ENCODE peak calls at places on chromosomes 5 and 9, in six cellular contexts. N is endothelial cell of umbilical vein, K is MM.1S, H is IMR-90, G is neuronal stem cell, A is fibroblast of lung. E is an unnamed sample.

GRCh38 chr5:139769477-139769876 is 26.1 kb upstream of the PSD2 start:
- DNase-seq in N (no peak), K (no peak), H (no peak), G (no peak), A (no peak), E (no peak)

GRCh38 chr9:122370869-122371467 is at the start of gene PTGS1:
- DNase-seq in N (peak; percentile 43), K (peak; percentile 56), H (peak; percentile 38), G (no peak), A (no peak), E (no peak)

GRCh38 chr5:148970228-148970627 is 92.6 kb downstream of the SH3TC2 start:
- DNase-seq in N (no peak), K (no peak), H (no peak), G (no peak), A (no peak), E (no peak)

GRCh38 chr9:114289106-114289505 is 33.8 kb upstream of the ORM1 start:
- DNase-seq in N (no peak), K (no peak), H (no peak), G (no peak), A (no peak), E (no peak)

GRCh38 chr9:16282216-16282615 is 588.3 kb downstream of the BNC2 start:
- DNase-seq in N (no peak), K (no peak), H (peak; percentile 75), G (no peak), A (peak; percentile 41), E (peak; percentile 10)

GRCh38 chr5:73120222-73121108 is at the start of gene TMEM171:
- DNase-seq in N (peak; percentile 37), K (no peak), H (peak; percentile 37), G (peak; percentile 48), A (peak; percentile 50), E (no peak)

GRCh38 chr5:156892864-156893263 is 42.8 kb downstream of the PPP1R2B start:
- DNase-seq in N (no peak), K (no peak), H (no peak), G (no peak), A (no peak), E (no peak)

GRCh38 chr5:179467441-179467840 is 82.9 kb upstream of the RUFY1 start:
- DNase-seq in N (no peak), K (no peak), H (no peak), G (no peak), A (no peak), E (no peak)

GRCh38 chr5:147831465-147831864 is at the start of gene SPINK1:
- DNase-seq in N (no peak), K (no peak), H (no peak), G (no peak), A (no peak), E (no peak)

GRCh38 chr9:128061305-128061704 is 5.8 kb downstream of the NAIF1 start:
- DNase-seq in N (peak; percentile 26), K (no peak), H (no peak), G (no peak), A (no peak), E (no peak)

GRCh38 chr5:1511037-1511436 is 12.7 kb downstream of the LPCAT1 start:
- DNase-seq in N (no peak), K (no peak), H (no peak), G (no peak), A (no peak), E (no peak)

GRCh38 chr5:179303801-179304200 is 41.5 kb downstream of the ADAMTS2 start:
- DNase-seq in N (no peak), K (no peak), H (no peak), G (no peak), A (no peak), E (no peak)

GRCh38 chr9:89376286-89376685 is 58.0 kb downstream of the SECISBP2 start:
- DNase-seq in N (no peak), K (no peak), H (no peak), G (no peak), A (no peak), E (no peak)

GRCh38 chr5:107023732-107024131 is 647.0 kb downstream of the EFNA5 start:
- DNase-seq in N (peak; percentile 6), K (no peak), H (no peak), G (no peak), A (no peak), E (no peak)

GRCh38 chr5:51679286-51679685 is 296.0 kb downstream of the ISL1 start:
- DNase-seq in N (no peak), K (no peak), H (no peak), G (no peak), A (no peak), E (no peak)

GRCh38 chr5:115624994-115625393 is 842 bp downstream of the TMED7 start:
- DNase-seq in N (no peak), K (no peak), H (no peak), G (no peak), A (no peak), E (no peak)

GRCh38 chr5:54484219-54484894 is 28.9 kb downstream of the HSPB3 start:
- DNase-seq in N (no peak), K (no peak), H (no peak), G (no peak), A (no peak), E (no peak)

GRCh38 chr9:84285381-84285780 is 55.2 kb downstream of the SLC28A3 start:
- DNase-seq in N (no peak), K (peak; percentile 19), H (no peak), G (no peak), A (no peak), E (no peak)

GRCh38 chr9:136617746-136618577 is 44.8 kb upstream of the EGFL7 start:
- DNase-seq in N (no peak), K (no peak), H (no peak), G (no peak), A (no peak), E (no peak)

GRCh38 chr5:77329664-77330430 is 119.4 kb downstream of the PDE8B start:
- DNase-seq in N (no peak), K (no peak), H (no peak), G (no peak), A (no peak), E (no peak)

GRCh38 chr9:86166546-86166945 is 67.2 kb upstream of the GOLM1 start:
- DNase-seq in N (no peak), K (no peak), H (no peak), G (no peak), A (no peak), E (no peak)

GRCh38 chr5:73380710-73381586 is 67.6 kb downstream of the FOXD1 start:
- DNase-seq in N (no peak), K (no peak), H (no peak), G (no peak), A (no peak), E (no peak)

GRCh38 chr9:115237383-115238087 is 119.6 kb upstream of the TNC start:
- DNase-seq in N (no peak), K (no peak), H (no peak), G (no peak), A (no peak), E (no peak)

GRCh38 chr9:131319486-131319885 is 30.0 kb downstream of the PLPP7 start:
- DNase-seq in N (no peak), K (no peak), H (no peak), G (no peak), A (no peak), E (no peak)

GRCh38 chr9:129584136-129584535 is 36.8 kb downstream of the C9orf50 start:
- DNase-seq in N (peak; percentile 67), K (peak; percentile 69), H (peak; percentile 85), G (no peak), A (peak; percentile 76), E (peak; percentile 79)

GRCh38 chr9:20070336-20070735 is 281.5 kb upstream of the SLC24A2 start:
- DNase-seq in N (no peak), K (no peak), H (no peak), G (no peak), A (peak; percentile 39), E (no peak)

GRCh38 chr9:131279927-131280530 is 3.7 kb upstream of the FAM78A start:
- DNase-seq in N (no peak), K (no peak), H (peak; percentile 38), G (no peak), A (no peak), E (no peak)

GRCh38 chr5:115461093-115461492 is 83.5 kb downstream of the FEM1C start:
- DNase-seq in N (no peak), K (no peak), H (no peak), G (no peak), A (peak; percentile 64), E (no peak)

DNA sequence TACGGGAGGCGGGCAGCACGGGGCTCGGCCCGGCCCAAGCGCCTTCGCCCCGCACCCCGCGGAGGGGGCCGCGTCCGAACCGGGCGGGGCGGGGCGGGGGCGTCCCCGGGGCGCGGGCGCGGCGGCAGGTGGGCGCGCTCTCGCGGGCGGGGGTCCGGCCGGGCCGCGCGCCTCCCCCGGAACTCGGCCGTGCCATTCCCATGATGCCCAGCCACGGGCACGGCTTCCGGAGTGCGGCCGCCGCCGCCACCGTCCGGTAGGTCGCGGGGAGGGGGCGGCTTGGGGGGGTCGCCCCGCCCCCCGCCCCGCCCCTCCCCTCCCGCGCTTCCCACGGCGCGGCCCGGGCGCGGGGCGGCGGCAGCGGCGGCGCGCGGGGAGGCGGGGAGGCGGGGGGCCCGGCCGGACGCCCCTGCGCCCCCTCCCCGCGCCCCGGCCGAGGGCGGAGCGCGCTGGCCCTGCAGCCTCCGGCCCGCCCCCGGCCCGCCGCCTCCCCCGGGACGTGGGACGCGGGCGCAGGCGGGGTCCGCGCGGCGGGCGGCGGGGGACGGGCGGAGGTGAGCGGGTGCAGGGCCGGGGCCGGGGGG is at the start of gene PPP1R26:
- DNase-seq in N (no peak), K (peak; percentile 43), H (no peak), G (peak; percentile 31), A (no peak), E (no peak)
- H3K9ac ChIP-seq in N (peak within 1 kb of the TSS; percentile 12), K (peak within 1 kb of the TSS; percentile 42), H (peak within 1 kb of the TSS; percentile 37), G (peak within 1 kb of the TSS; percentile 91), A (peak within 1 kb of the TSS; percentile 44), E (peak within 1 kb of the TSS; percentile 76)

GRCh38 chr9:92659601-92660000 is 10.3 kb downstream of the IPPK start:
- DNase-seq in N (no peak), K (no peak), H (no peak), G (peak; percentile 40), A (no peak), E (no peak)
- H3K27ac ChIP-seq in N (no peak overlapping the region), K (no peak overlapping the region), H (no peak overlapping the region), G (no peak overlapping the region), A (no peak overlapping the region), E (no peak overlapping the region)

GRCh38 chr9:87197349-87198130 is 250.2 kb upstream of the GAS1 start:
- DNase-seq in N (no peak), K (no peak), H (no peak), G (no peak), A (no peak), E (no peak)

GRCh38 chr9:87193151-87193550 is 245.8 kb upstream of the GAS1 start:
- DNase-seq in N (no peak), K (no peak), H (peak; percentile 47), G (no peak), A (peak; percentile 43), E (no peak)

GRCh38 chr9:87194471-87194870 is 247.2 kb upstream of the GAS1 start:
- DNase-seq in N (no peak), K (no peak), H (peak; percentile 92), G (no peak), A (peak; percentile 93), E (no peak)

GRCh38 chr9:87195306-87195705 is 248.0 kb upstream of the GAS1 start:
- DNase-seq in N (no peak), K (no peak), H (peak; percentile 43), G (no peak), A (no peak), E (no peak)

GRCh38 chr9:87193925-87194380 is 246.6 kb upstream of the GAS1 start:
- DNase-seq in N (no peak), K (no peak), H (peak; percentile 94), G (no peak), A (peak; percentile 93), E (peak; percentile 92)
- H3K9ac ChIP-seq in N (no peak overlapping the region), K (no peak overlapping the region), H (no peak overlapping the region), G (no peak overlapping the region), A (no peak overlapping the region), E (peak overlapping the region; percentile 43)

GRCh38 chr5:159762921-159763320 is 153.4 kb upstream of the ADRA1B start:
- DNase-seq in N (no peak), K (no peak), H (no peak), G (no peak), A (no peak), E (no peak)
- H3K27ac ChIP-seq in N (no peak overlapping the region), K (no peak overlapping the region), H (no peak overlapping the region), G (no peak overlapping the region), A (no peak overlapping the region), E (no peak overlapping the region)

E was measured in SK-N-MC.